ENCODE peak calls at places on chromosomes 4 and X, in five cellular contexts. M is islet precursor cell, Z is NCI-H1417 treated with DMSO at 0.1 percent for 48 hours, E is AG04450, J is GM13976. Q is an unnamed sample.
A peak's percentile ranks its signal among the peaks of the same experiment; 100 is the strongest.

GRCh38 chr4:100372432-100372831 is 145.4 kb downstream of the EMCN start:
- DNase-seq in E (no peak), J (no peak), M (no peak), Z (no peak), Q (peak; percentile 43)

GRCh38 chr4:21845663-21846062 is 102.9 kb downstream of the KCNIP4 start:
- DNase-seq in E (no peak), Z (no peak), M (no peak), J (no peak), Q (no peak)

GRCh38 chrX:42696551-42697129 is 81.3 kb downstream of the PPP1R2C start:
- DNase-seq in M (no peak), Z (no peak), J (no peak), E (no peak), Q (no peak)

GRCh38 chrX:139831689-139832456 is 101.0 kb downstream of the ATP11C start:
- DNase-seq in J (peak; percentile 16), E (peak; percentile 18), M (no peak), Z (no peak), Q (peak; percentile 1)

GRCh38 chr4:10496200-10496599 is 39.0 kb upstream of the ZNF518B start:
- DNase-seq in M (no peak), J (no peak), E (no peak), Z (no peak), Q (no peak)

GRCh38 chr4:184621518-184621917 is 27.7 kb downstream of the CASP3 start:
- DNase-seq in J (no peak), E (no peak), Z (no peak), M (no peak), Q (no peak)

GRCh38 chrX:152821145-152821765 is 9.3 kb downstream of the CETN2 start:
- DNase-seq in E (no peak), J (no peak), M (peak; percentile 79), Z (no peak), Q (peak; percentile 73)

GRCh38 chrX:47191331-47191730 is 2.3 kb upstream of the UBA1 start:
- DNase-seq in Z (peak; percentile 11), J (no peak), M (no peak), E (no peak), Q (peak; percentile 86)

GRCh38 chrX:68696267-68696666 is 48.8 kb downstream of the STARD8 start:
- DNase-seq in J (no peak), Z (no peak), M (no peak), E (no peak), Q (no peak)

GRCh38 chr4:150976478-150977118 is 38.5 kb downstream of the LRBA start:
- DNase-seq in M (peak; percentile 64), Z (no peak), E (no peak), J (no peak), Q (peak; percentile 3)

GRCh38 chrX:68238568-68238967 is 194.7 kb downstream of the OPHN1 start:
- DNase-seq in Z (no peak), J (no peak), M (peak; percentile 55), E (no peak), Q (peak; percentile 49)

GRCh38 chr4:83535945-83536648 is at the start of gene GPAT3:
- DNase-seq in J (peak; percentile 56), Z (no peak), M (peak; percentile 86), E (no peak), Q (peak; percentile 86)

GRCh38 chr4:1792832-1793495 is at the start of gene FGFR3:
- DNase-seq in J (peak; percentile 93), Z (no peak), E (no peak), M (peak; percentile 88), Q (peak; percentile 87)

GRCh38 chrX:13059676-13060499 is 15.5 kb upstream of the FAM9C start:
- DNase-seq in J (no peak), M (peak; percentile 73), Z (no peak), E (no peak), Q (no peak)

GRCh38 chr4:98658287-98659105 is at the start of gene TSPAN5:
- DNase-seq in J (peak; percentile 84), Z (peak; percentile 34), M (peak; percentile 91), E (no peak), Q (peak; percentile 87)

GRCh38 chr4:23614284-23614892 is 275.5 kb downstream of the PPARGC1A start:
- DNase-seq in E (no peak), J (peak; percentile 26), Z (no peak), M (peak; percentile 56), Q (peak; percentile 96)

GRCh38 chrX:112147206-112147605 is 64.6 kb upstream of the TRPC5 start:
- DNase-seq in E (no peak), Z (no peak), M (peak; percentile 62), J (no peak), Q (peak; percentile 64)

GRCh38 chr4:110663206-110663605 is 40.3 kb upstream of the PITX2 start:
- DNase-seq in M (no peak), Z (no peak), J (no peak), E (no peak), Q (no peak)

GRCh38 chrX:1169198-1169597 is 43.3 kb downstream of the CRLF2 start:
- DNase-seq in M (no peak), Z (no peak), E (no peak), J (no peak), Q (no peak)

GRCh38 chr4:86825511-86825910 is 23.7 kb downstream of the SLC10A6 start:
- DNase-seq in M (no peak), J (no peak), E (no peak), Z (no peak), Q (no peak)

GRCh38 chr4:23855912-23856605 is 33.8 kb downstream of the PPARGC1A start:
- DNase-seq in E (no peak), M (no peak), J (no peak), Z (no peak), Q (no peak)

GRCh38 chrX:19168609-19169008 is 46.3 kb upstream of the ADGRG2 start:
- DNase-seq in E (no peak), Z (no peak), J (no peak), M (no peak), Q (no peak)

GRCh38 chr4:25900310-25900709 is 13.7 kb upstream of the SMIM20 start:
- DNase-seq in M (no peak), J (no peak), Z (no peak), E (no peak), Q (no peak)